ENCODE peak calls at places on chromosomes 13 and 19, in eight cellular contexts. E is GM03348; O is A549; Q is HS-5; P is activated T-cell treated with anti-CD3 and anti-CD28 coated beads for 1 hour; H is CD8-positive, alpha-beta memory T cell; R is NCI-H2081; A is Daoy. W is an unnamed sample.
A peak's percentile ranks its signal among the peaks of the same experiment; 100 is the strongest.

GRCh38 chr19:2064395-2064787 is 13.3 kb upstream of the MKNK2 start:
- DNase-seq in E (no peak), O (no peak), Q (no peak), P (no peak), H (no peak), R (no peak), A (no peak), W (no peak)

GRCh38 chr19:49019242-49019932 is 2.5 kb upstream of the LHB start:
- DNase-seq in E (no peak), O (peak; percentile 77), Q (no peak), P (peak; percentile 63), H (peak; percentile 64), R (no peak), A (peak; percentile 90), W (no peak)

GRCh38 chr19:13817018-13817614 is 21.9 kb downstream of the ZSWIM4 start:
- DNase-seq in E (no peak), O (peak; percentile 33), Q (no peak), P (no peak), H (peak; percentile 51), R (peak; percentile 71), A (peak; percentile 34), W (no peak)

GRCh38 chr19:11279505-11280236 is 16.3 kb upstream of the TSPAN16 start:
- DNase-seq in E (no peak), O (no peak), Q (no peak), P (no peak), H (peak; percentile 30), R (no peak), A (peak; percentile 43), W (no peak)

GRCh38 chr13:87903568-87903967 is 232.4 kb downstream of the SLITRK5 start:
- DNase-seq in E (no peak), O (no peak), Q (no peak), P (no peak), H (no peak), R (no peak), A (no peak), W (no peak)

GRCh38 chr19:47582320-47582909 is 9.5 kb upstream of the ZNF541 start:
- DNase-seq in E (peak; percentile 51), O (no peak), Q (peak; percentile 51), P (no peak), H (no peak), R (no peak), A (peak; percentile 40), W (peak; percentile 44)

GRCh38 chr13:113015826-113016525 is 47.0 kb downstream of the MCF2L start:
- DNase-seq in E (no peak), O (no peak), Q (no peak), P (no peak), H (no peak), R (no peak), A (no peak), W (no peak)

GRCh38 chr19:41521860-41522555 is 54.0 kb upstream of the CEACAM21 start:
- DNase-seq in E (no peak), O (no peak), Q (no peak), P (peak; percentile 30), H (peak; percentile 36), R (no peak), A (peak; percentile 25), W (no peak)

GRCh38 chr19:7823902-7824301 is 6.1 kb upstream of the EVI5L start:
- DNase-seq in E (no peak), O (no peak), Q (no peak), P (no peak), H (no peak), R (no peak), A (no peak), W (no peak)

GRCh38 chr19:4284176-4284958 is 5.3 kb downstream of the SHD start:
- DNase-seq in E (no peak), O (peak; percentile 84), Q (no peak), P (no peak), H (no peak), R (peak; percentile 11), A (peak; percentile 69), W (peak; percentile 34)

GRCh38 chr13:59891053-59891452 is 272.7 kb downstream of the DIAPH3 start:
- DNase-seq in E (no peak), O (no peak), Q (no peak), P (no peak), H (no peak), R (no peak), A (no peak), W (no peak)

GRCh38 chr19:7699422-7700127 is 2.4 kb downstream of the FCER2 start:
- DNase-seq in E (no peak), O (no peak), Q (no peak), P (no peak), H (no peak), R (no peak), A (peak; percentile 43), W (peak; percentile 20)

GRCh38 chr19:9306443-9306842 is 3.2 kb downstream of the ZNF699 start:
- DNase-seq in E (peak; percentile 58), O (no peak), Q (peak; percentile 88), P (no peak), H (no peak), R (no peak), A (peak; percentile 61), W (peak; percentile 76)

GRCh38 chr19:2613507-2614295 is 88.8 kb downstream of the GNG7 start:
- DNase-seq in E (peak; percentile 80), O (peak; percentile 41), Q (no peak), P (peak; percentile 54), H (peak; percentile 45), R (peak; percentile 25), A (peak; percentile 46), W (no peak)

GRCh38 chr13:113758651-113759524 is at the start of gene TMEM255B:
- DNase-seq in E (peak; percentile 99), O (peak; percentile 39), Q (no peak), P (peak; percentile 68), H (peak; percentile 65), R (no peak), A (peak; percentile 79), W (peak; percentile 41)

GRCh38 chr19:24053601-24054000 is 33.4 kb upstream of the ZNF254 start:
- DNase-seq in E (no peak), O (no peak), Q (no peak), P (no peak), H (no peak), R (no peak), A (no peak), W (no peak)

GRCh38 chr13:73223372-73223781 is 164.6 kb downstream of the KLF5 start:
- DNase-seq in E (no peak), O (no peak), Q (no peak), P (no peak), H (no peak), R (no peak), A (no peak), W (no peak)

GRCh38 chr19:17944301-17944700 is 11.5 kb downstream of the CCDC124 start:
- DNase-seq in E (peak; percentile 89), O (no peak), Q (peak; percentile 56), P (no peak), H (no peak), R (no peak), A (peak; percentile 67), W (peak; percentile 85)

GRCh38 chr13:31807090-31807541 is 67.8 kb downstream of the RXFP2 start:
- DNase-seq in E (peak; percentile 35), O (no peak), Q (no peak), P (no peak), H (peak; percentile 45), R (no peak), A (no peak), W (no peak)

GRCh38 chr13:51066091-51066831 is 44.8 kb downstream of the C13orf42 start:
- DNase-seq in E (no peak), O (no peak), Q (no peak), P (no peak), H (no peak), R (no peak), A (peak; percentile 81), W (peak; percentile 49)

GRCh38 chr13:75489502-75490263 is 7.7 kb upstream of the TBC1D4 start:
- DNase-seq in E (peak; percentile 52), O (peak; percentile 51), Q (no peak), P (no peak), H (no peak), R (no peak), A (peak; percentile 31), W (peak; percentile 49)

GRCh38 chr13:41565221-41565620 is 107.9 kb downstream of the RGCC start:
- DNase-seq in E (peak; percentile 51), O (no peak), Q (peak; percentile 58), P (no peak), H (no peak), R (no peak), A (peak; percentile 73), W (peak; percentile 66)

GRCh38 chr19:54928299-54928698 is 19.0 kb downstream of the NLRP7 start:
- DNase-seq in E (no peak), O (peak; percentile 40), Q (peak; percentile 3), P (no peak), H (no peak), R (no peak), A (no peak), W (no peak)

GRCh38 chr13:30997697-30998547 is 65.5 kb downstream of the TEX26 start:
- DNase-seq in E (no peak), O (no peak), Q (no peak), P (no peak), H (no peak), R (no peak), A (no peak), W (no peak)

GRCh38 chr19:3479177-3479818 is 1.0 kb downstream of the SMIM24 start:
- DNase-seq in E (peak; percentile 43), O (peak; percentile 66), Q (no peak), P (peak; percentile 13), H (peak; percentile 51), R (peak; percentile 15), A (no peak), W (no peak)

GRCh38 chr19:16476401-16476800 is 4.6 kb upstream of the EPS15L1 start:
- DNase-seq in E (no peak), O (no peak), Q (no peak), P (no peak), H (no peak), R (no peak), A (no peak), W (no peak)